ENCODE peak calls at places on chromosomes 1 and 21, in five cellular contexts. One of them, this sample, is unnamed.

GRCh38 chr1:93844262-93845045 is 34.6 kb downstream of the DNTTIP2 start:
- DNase-seq in psoas muscle: no peak
- DNase-seq in fibroblast of lung: peak; percentile 82
- DNase-seq in OCI-LY7: peak; percentile 83
- DNase-seq in AG04450: peak; percentile 62
- DNase-seq in this sample: no peak

GRCh38 chr1:34263411-34263810 is 86.7 kb downstream of the C1orf94 start:
- DNase-seq in AG04450: no peak
- DNase-seq in OCI-LY7: no peak
- DNase-seq in psoas muscle: no peak
- DNase-seq in fibroblast of lung: peak; percentile 7
- DNase-seq in this sample: no peak

GRCh38 chr1:221263831-221264767 is 384.9 kb downstream of the HLX start:
- DNase-seq in psoas muscle: peak; percentile 20
- DNase-seq in fibroblast of lung: peak; percentile 82
- DNase-seq in OCI-LY7: peak; percentile 66
- DNase-seq in AG04450: peak; percentile 56
- DNase-seq in this sample: peak; percentile 79

GRCh38 chr1:40352126-40352525 is 21.4 kb upstream of the SMAP2 start:
- DNase-seq in psoas muscle: no peak
- DNase-seq in OCI-LY7: peak; percentile 67
- DNase-seq in fibroblast of lung: no peak
- DNase-seq in AG04450: no peak
- DNase-seq in this sample: no peak

GRCh38 chr1:54559111-54559548 is 11.1 kb downstream of the ACOT11 start:
- DNase-seq in psoas muscle: no peak
- DNase-seq in fibroblast of lung: no peak
- DNase-seq in AG04450: no peak
- DNase-seq in OCI-LY7: no peak
- DNase-seq in this sample: no peak

GRCh38 chr1:214524824-214525223 is 26.6 kb downstream of the PTPN14 start:
- DNase-seq in AG04450: no peak
- DNase-seq in OCI-LY7: no peak
- DNase-seq in psoas muscle: no peak
- DNase-seq in fibroblast of lung: no peak
- DNase-seq in this sample: no peak

GRCh38 chr1:109434484-109434883 is 8.2 kb upstream of the PSMA5 start:
- DNase-seq in fibroblast of lung: no peak
- DNase-seq in OCI-LY7: no peak
- DNase-seq in AG04450: no peak
- DNase-seq in psoas muscle: no peak
- DNase-seq in this sample: no peak

GRCh38 chr1:197859024-197859423 is 43.4 kb upstream of the C1orf53 start:
- DNase-seq in AG04450: no peak
- DNase-seq in OCI-LY7: no peak
- DNase-seq in fibroblast of lung: no peak
- DNase-seq in psoas muscle: no peak
- DNase-seq in this sample: no peak

GRCh38 chr1:180274221-180274620 is 44.2 kb downstream of the LHX4 start:
- DNase-seq in AG04450: no peak
- DNase-seq in psoas muscle: no peak
- DNase-seq in fibroblast of lung: no peak
- DNase-seq in OCI-LY7: no peak
- DNase-seq in this sample: no peak

GRCh38 chr1:201062511-201063189 is 39.1 kb upstream of the KIF21B start:
- DNase-seq in AG04450: no peak
- DNase-seq in psoas muscle: no peak
- DNase-seq in OCI-LY7: no peak
- DNase-seq in fibroblast of lung: no peak
- DNase-seq in this sample: no peak

GRCh38 chr1:9181990-9182783 is 52.4 kb upstream of the H6PD start:
- DNase-seq in OCI-LY7: no peak
- DNase-seq in fibroblast of lung: no peak
- DNase-seq in AG04450: no peak
- DNase-seq in psoas muscle: peak; percentile 50
- DNase-seq in this sample: no peak

GRCh38 chr1:56063461-56063860 is 515.9 kb downstream of the PLPP3 start:
- DNase-seq in OCI-LY7: no peak
- DNase-seq in AG04450: no peak
- DNase-seq in fibroblast of lung: no peak
- DNase-seq in psoas muscle: peak; percentile 35
- DNase-seq in this sample: no peak

GRCh38 chr1:226560243-226560642 is 11.7 kb downstream of the STUM start:
- DNase-seq in OCI-LY7: no peak
- DNase-seq in AG04450: no peak
- DNase-seq in fibroblast of lung: no peak
- DNase-seq in psoas muscle: no peak
- DNase-seq in this sample: no peak

GRCh38 chr1:208149776-208150514 is 94.2 kb downstream of the PLXNA2 start:
- DNase-seq in fibroblast of lung: no peak
- DNase-seq in AG04450: no peak
- DNase-seq in OCI-LY7: no peak
- DNase-seq in psoas muscle: no peak
- DNase-seq in this sample: no peak

GRCh38 chr1:246117066-246117791 is 389.9 kb downstream of the SMYD3 start:
- DNase-seq in fibroblast of lung: peak; percentile 50
- DNase-seq in psoas muscle: no peak
- DNase-seq in OCI-LY7: peak; percentile 21
- DNase-seq in AG04450: peak; percentile 32
- DNase-seq in this sample: no peak

GRCh38 chr21:29300547-29301138 is 1.9 kb downstream of the BACH1 start:
- DNase-seq in psoas muscle: no peak
- DNase-seq in fibroblast of lung: peak; percentile 62
- DNase-seq in AG04450: no peak
- DNase-seq in OCI-LY7: peak; percentile 50
- DNase-seq in this sample: no peak

GRCh38 chr1:231210126-231210525 is 30.9 kb upstream of the GNPAT start:
- DNase-seq in fibroblast of lung: no peak
- DNase-seq in AG04450: no peak
- DNase-seq in OCI-LY7: no peak
- DNase-seq in psoas muscle: no peak
- DNase-seq in this sample: no peak

GRCh38 chr1:58911841-58912553 is 128.2 kb upstream of the JUN start:
- DNase-seq in psoas muscle: no peak
- DNase-seq in fibroblast of lung: no peak
- DNase-seq in OCI-LY7: no peak
- DNase-seq in AG04450: no peak
- DNase-seq in this sample: no peak

GRCh38 chr1:64881281-64881680 is 85.1 kb downstream of the JAK1 start:
- DNase-seq in fibroblast of lung: peak; percentile 60
- DNase-seq in psoas muscle: no peak
- DNase-seq in AG04450: no peak
- DNase-seq in OCI-LY7: no peak
- DNase-seq in this sample: peak; percentile 13

GRCh38 chr1:150876111-150876434 is 326 bp downstream of the ARNT start:
- DNase-seq in psoas muscle: no peak
- DNase-seq in OCI-LY7: no peak
- DNase-seq in fibroblast of lung: peak; percentile 59
- DNase-seq in AG04450: peak; percentile 32
- DNase-seq in this sample: no peak

GRCh38 chr1:182299728-182300581 is 91.6 kb downstream of the GLUL start:
- DNase-seq in fibroblast of lung: peak; percentile 52
- DNase-seq in OCI-LY7: no peak
- DNase-seq in psoas muscle: peak; percentile 33
- DNase-seq in AG04450: no peak
- DNase-seq in this sample: peak; percentile 7

GRCh38 chr1:5943373-5944068 is 48.7 kb downstream of the NPHP4 start:
- DNase-seq in AG04450: no peak
- DNase-seq in psoas muscle: no peak
- DNase-seq in OCI-LY7: no peak
- DNase-seq in fibroblast of lung: no peak
- DNase-seq in this sample: no peak

GRCh38 chr1:226134170-226135058 is 52.1 kb downstream of the ACBD3 start:
- DNase-seq in psoas muscle: no peak
- DNase-seq in AG04450: no peak
- DNase-seq in fibroblast of lung: no peak
- DNase-seq in OCI-LY7: no peak
- DNase-seq in this sample: no peak

GRCh38 chr21:31658053-31658452 is 1.4 kb upstream of the SOD1 start:
- DNase-seq in AG04450: no peak
- DNase-seq in psoas muscle: no peak
- DNase-seq in fibroblast of lung: no peak
- DNase-seq in OCI-LY7: no peak
- DNase-seq in this sample: no peak

GRCh38 chr1:20555025-20555757 is 2.8 kb downstream of the FAM43B start:
- DNase-seq in fibroblast of lung: peak; percentile 45
- DNase-seq in AG04450: no peak
- DNase-seq in psoas muscle: no peak
- DNase-seq in OCI-LY7: no peak
- DNase-seq in this sample: no peak

GRCh38 chr1:175197536-175197935 is 5.0 kb upstream of the KIAA0040 start:
- DNase-seq in psoas muscle: no peak
- DNase-seq in AG04450: no peak
- DNase-seq in OCI-LY7: peak; percentile 55
- DNase-seq in fibroblast of lung: no peak
- DNase-seq in this sample: no peak

GRCh38 chr1:182789138-182790076 is at the start of gene NPL:
- DNase-seq in fibroblast of lung: peak; percentile 73
- DNase-seq in AG04450: peak; percentile 10
- DNase-seq in psoas muscle: peak; percentile 86
- DNase-seq in OCI-LY7: peak; percentile 86
- DNase-seq in this sample: no peak

GRCh38 chr1:167225920-167226319 is 5.2 kb downstream of the POU2F1 start:
- DNase-seq in OCI-LY7: no peak
- DNase-seq in psoas muscle: no peak
- DNase-seq in fibroblast of lung: no peak
- DNase-seq in AG04450: no peak
- DNase-seq in this sample: no peak
- TF ChIP-seq CTCF in OCI-LY7: peak; percentile 14
- TF ChIP-seq CTCF in psoas muscle: no peak
- TF ChIP-seq CTCF in fibroblast of lung: no peak
- TF ChIP-seq CTCF in AG04450: no peak
- TF ChIP-seq CTCF in this sample: no peak

GRCh38 chr1:41768538-41768937 is 150.2 kb downstream of the HIVEP3 start:
- DNase-seq in psoas muscle: no peak
- DNase-seq in AG04450: no peak
- DNase-seq in OCI-LY7: no peak
- DNase-seq in fibroblast of lung: no peak
- DNase-seq in this sample: no peak

GRCh38 chr1:41767534-41767933 is 151.2 kb downstream of the HIVEP3 start:
- DNase-seq in fibroblast of lung: no peak
- DNase-seq in psoas muscle: no peak
- DNase-seq in AG04450: no peak
- DNase-seq in OCI-LY7: no peak
- DNase-seq in this sample: no peak

GRCh38 chr1:41765109-41765655 is 153.5 kb downstream of the HIVEP3 start:
- DNase-seq in psoas muscle: no peak
- DNase-seq in OCI-LY7: no peak
- DNase-seq in AG04450: no peak
- DNase-seq in fibroblast of lung: no peak
- DNase-seq in this sample: no peak

GRCh38 chr1:41766546-41766945 is 152.2 kb downstream of the HIVEP3 start:
- DNase-seq in fibroblast of lung: peak; percentile 44
- DNase-seq in AG04450: no peak
- DNase-seq in psoas muscle: no peak
- DNase-seq in OCI-LY7: no peak
- DNase-seq in this sample: no peak

DNA sequence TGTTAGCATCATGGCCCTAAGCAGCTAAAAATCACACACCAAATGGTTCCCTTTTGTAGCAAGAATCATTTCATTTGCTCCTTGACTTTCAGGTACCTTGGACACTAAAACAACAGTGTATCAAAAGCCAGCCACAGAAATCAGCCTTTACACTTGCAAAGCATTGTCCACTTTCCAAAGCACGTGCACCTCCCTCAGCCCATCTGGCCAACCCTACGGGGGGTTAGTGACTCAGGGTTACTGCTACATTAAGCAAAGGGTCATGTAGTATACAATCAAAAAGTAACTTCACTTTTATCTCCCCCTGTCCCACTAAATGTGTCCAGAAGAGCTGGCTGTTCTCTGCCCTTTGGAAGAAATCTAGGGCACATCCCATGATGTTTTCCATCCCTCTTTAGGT is 149.7 kb downstream of the HIVEP3 start:
- DNase-seq in OCI-LY7: no peak
- DNase-seq in psoas muscle: no peak
- DNase-seq in AG04450: no peak
- DNase-seq in fibroblast of lung: no peak
- DNase-seq in this sample: no peak
- H3K4me3 ChIP-seq in OCI-LY7: no peak overlapping the region
- H3K4me3 ChIP-seq in psoas muscle: no peak overlapping the region
- H3K4me3 ChIP-seq in AG04450: no peak overlapping the region
- H3K4me3 ChIP-seq in fibroblast of lung: no peak overlapping the region
- H3K4me3 ChIP-seq in this sample: no peak overlapping the region

GRCh38 chr1:31155216-31155806 is 84.4 kb downstream of the NKAIN1 start:
- DNase-seq in AG04450: no peak
- DNase-seq in OCI-LY7: peak; percentile 77
- DNase-seq in psoas muscle: peak; percentile 60
- DNase-seq in fibroblast of lung: peak; percentile 71
- DNase-seq in this sample: no peak
- TF ChIP-seq CTCF in AG04450: peak; percentile 20
- TF ChIP-seq CTCF in OCI-LY7: peak; percentile 51
- TF ChIP-seq CTCF in psoas muscle: peak; percentile 31
- TF ChIP-seq CTCF in fibroblast of lung: no peak
- TF ChIP-seq CTCF in this sample: peak; percentile 4

GRCh38 chr1:237804516-237804915 is 86.2 kb downstream of the ZP4 start:
- DNase-seq in OCI-LY7: no peak
- DNase-seq in fibroblast of lung: no peak
- DNase-seq in AG04450: no peak
- DNase-seq in psoas muscle: no peak
- DNase-seq in this sample: no peak
- H3K4me3 ChIP-seq in OCI-LY7: no peak overlapping the region
- H3K4me3 ChIP-seq in fibroblast of lung: no peak overlapping the region
- H3K4me3 ChIP-seq in AG04450: no peak overlapping the region
- H3K4me3 ChIP-seq in psoas muscle: no peak overlapping the region
- H3K4me3 ChIP-seq in this sample: no peak overlapping the region

This sample was measured in AG09309.